ENCODE peak calls at places on chromosomes 2 and 18, in four cellular contexts. F is GM12878, H is HCT116, L is HepG2. R is an unnamed sample.
A peak's percentile ranks its signal among the peaks of the same experiment; 100 is the strongest.

GRCh38 chr2:191677091-191677645 is 768 bp upstream of the NABP1 start:
- DNase-seq in L (peak; percentile 59), F (no peak), H (no peak), R (peak; percentile 31)

GRCh38 chr18:73563345-73563744 is 584.3 kb downstream of the FBXO15 start:
- DNase-seq in H (no peak), F (no peak), L (no peak), R (no peak)

GRCh38 chr2:113075030-113075429 is 7.3 kb downstream of the IL1F10 start:
- DNase-seq in H (no peak), F (no peak), L (no peak), R (no peak)

GRCh38 chr2:25763575-25763974 is 90.2 kb upstream of the DTNB start:
- DNase-seq in L (no peak), F (no peak), H (no peak), R (no peak)

GRCh38 chr2:240857039-240858008 is 11.3 kb upstream of the AGXT start:
- DNase-seq in H (no peak), F (no peak), L (peak; percentile 94), R (no peak)

GRCh38 chr18:35756506-35757117 is 175.1 kb downstream of the GALNT1 start:
- DNase-seq in L (peak; percentile 45), H (peak; percentile 40), F (no peak), R (peak; percentile 67)

GRCh38 chr2:98160574-98160973 is 73.6 kb downstream of the VWA3B start:
- DNase-seq in H (no peak), L (no peak), F (no peak), R (no peak)

GRCh38 chr18:21449367-21450250 is 150.9 kb downstream of the ESCO1 start:
- DNase-seq in L (no peak), F (no peak), H (no peak), R (no peak)

GRCh38 chr18:7902399-7902839 is 335.3 kb downstream of the PTPRM start:
- DNase-seq in F (no peak), H (no peak), L (no peak), R (no peak)

GRCh38 chr2:74532222-74532621 is 2.5 kb downstream of the HTRA2 start:
- DNase-seq in F (no peak), H (no peak), L (peak; percentile 68), R (no peak)

GRCh38 chr2:69309336-69310048 is 77.5 kb downstream of the GFPT1 start:
- DNase-seq in H (no peak), L (no peak), F (no peak), R (peak; percentile 37)

GRCh38 chr2:16487686-16488085 is 177.9 kb downstream of the CYRIA start:
- DNase-seq in H (no peak), L (peak; percentile 34), F (no peak), R (peak; percentile 73)

GRCh38 chr2:180564051-180564450 is 416.4 kb upstream of the UBE2E3 start:
- DNase-seq in L (no peak), F (no peak), H (no peak), R (no peak)

GRCh38 chr2:206642075-206643025 is at the start of gene FAM237A:
- DNase-seq in F (no peak), L (peak; percentile 21), H (peak; percentile 4), R (peak; percentile 68)

GRCh38 chr2:120052597-120052996 is 39.7 kb downstream of the EPB41L5 start:
- DNase-seq in F (no peak), H (no peak), L (no peak), R (no peak)

GRCh38 chr2:189411860-189412259 is 29.4 kb upstream of the WDR75 start:
- DNase-seq in H (no peak), F (no peak), L (no peak), R (no peak)

GRCh38 chr2:152632736-152633135 is 84.5 kb downstream of the PRPF40A start:
- DNase-seq in F (no peak), L (no peak), H (no peak), R (no peak)

DNA sequence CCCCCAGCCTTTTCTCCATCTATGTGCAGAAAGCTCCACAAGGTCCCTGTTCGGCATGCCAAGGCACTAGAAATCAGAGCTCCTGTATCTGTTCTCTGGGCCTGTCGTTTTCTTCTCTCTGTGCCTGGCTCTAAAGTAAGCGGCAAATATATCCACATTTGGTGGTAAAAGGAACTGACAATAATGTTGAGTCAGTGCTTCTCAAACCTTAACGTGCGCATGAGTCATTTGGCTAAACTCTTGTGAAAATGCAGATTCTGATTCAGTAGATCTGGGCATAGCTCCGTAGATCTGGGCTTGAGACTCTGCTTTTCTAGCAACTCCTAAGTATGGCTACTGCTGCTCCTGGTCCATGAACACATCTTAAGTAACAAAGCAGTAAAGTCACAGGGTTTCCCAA is 16.5 kb upstream of the ACSL3 start:
- DNase-seq in H (peak; percentile 32), F (no peak), L (no peak), R (no peak)
- TF ChIP-seq ZBTB33 in H (no peak), F (no peak), L (no peak), R (no peak)

DNA sequence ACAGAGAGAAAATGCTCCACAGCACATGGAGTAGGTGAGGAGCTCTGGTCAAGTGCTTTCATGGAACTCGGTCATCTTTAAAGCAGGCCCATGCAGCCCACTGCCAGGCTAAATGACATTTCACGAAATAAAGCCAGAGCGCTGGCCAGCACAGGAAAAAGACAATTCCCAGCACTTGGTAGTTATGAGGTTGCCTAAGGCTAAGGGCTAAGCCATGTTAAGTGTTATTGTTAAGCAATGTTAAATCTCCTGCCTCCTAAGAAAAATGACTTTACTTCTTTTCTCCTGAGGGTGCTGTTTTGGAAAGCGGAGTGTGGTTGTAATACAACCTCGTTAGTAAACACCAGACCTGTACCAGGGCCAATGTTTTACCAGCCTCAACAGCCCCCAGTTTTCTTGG is 125.9 kb upstream of the NRP2 start:
- DNase-seq in F (no peak), H (no peak), L (no peak), R (no peak)
- TF ChIP-seq ZBTB33 in F (no peak), H (no peak), L (no peak), R (no peak)

GRCh38 chr2:205546417-205546816 is 135.9 kb upstream of the NRP2 start:
- DNase-seq in H (no peak), F (no peak), L (no peak), R (no peak)
- TF ChIP-seq ZBTB33 in H (no peak), F (no peak), L (no peak), R (no peak)

DNA sequence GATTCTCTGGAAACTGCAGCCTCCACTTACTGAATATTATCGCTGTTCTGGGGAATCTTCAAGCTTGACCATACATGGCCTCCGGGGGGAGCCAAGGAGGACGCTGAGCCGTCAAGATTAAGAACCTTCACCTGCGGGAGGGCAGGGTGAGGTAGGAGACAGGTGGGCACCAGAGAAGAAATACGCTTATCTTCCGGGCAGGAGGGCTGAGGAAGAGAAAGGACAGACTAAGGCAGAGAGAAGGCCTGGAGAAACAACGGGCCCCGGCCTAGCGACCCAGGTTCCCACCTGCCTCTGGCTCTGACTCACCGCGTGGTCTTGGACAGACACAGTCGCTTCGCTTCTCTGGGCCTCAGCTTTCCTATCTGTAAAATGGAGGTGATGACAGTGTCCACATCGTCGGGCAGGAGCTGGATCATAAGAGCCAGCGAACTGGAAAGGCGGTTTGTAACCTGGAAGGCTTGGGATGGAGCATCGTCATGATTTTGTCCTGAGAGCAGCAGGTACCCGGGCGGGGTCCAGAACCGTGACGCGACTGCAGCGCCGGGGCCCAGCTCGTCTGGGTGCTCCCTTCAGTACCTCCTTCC is 659 bp downstream of the ZNF142 start:
- DNase-seq in H (peak; percentile 66), L (peak; percentile 57), F (no peak), R (peak; percentile 63)
- TF ChIP-seq ZBTB33 in H (no peak), L (no peak), F (no peak), R (no peak)

DNA sequence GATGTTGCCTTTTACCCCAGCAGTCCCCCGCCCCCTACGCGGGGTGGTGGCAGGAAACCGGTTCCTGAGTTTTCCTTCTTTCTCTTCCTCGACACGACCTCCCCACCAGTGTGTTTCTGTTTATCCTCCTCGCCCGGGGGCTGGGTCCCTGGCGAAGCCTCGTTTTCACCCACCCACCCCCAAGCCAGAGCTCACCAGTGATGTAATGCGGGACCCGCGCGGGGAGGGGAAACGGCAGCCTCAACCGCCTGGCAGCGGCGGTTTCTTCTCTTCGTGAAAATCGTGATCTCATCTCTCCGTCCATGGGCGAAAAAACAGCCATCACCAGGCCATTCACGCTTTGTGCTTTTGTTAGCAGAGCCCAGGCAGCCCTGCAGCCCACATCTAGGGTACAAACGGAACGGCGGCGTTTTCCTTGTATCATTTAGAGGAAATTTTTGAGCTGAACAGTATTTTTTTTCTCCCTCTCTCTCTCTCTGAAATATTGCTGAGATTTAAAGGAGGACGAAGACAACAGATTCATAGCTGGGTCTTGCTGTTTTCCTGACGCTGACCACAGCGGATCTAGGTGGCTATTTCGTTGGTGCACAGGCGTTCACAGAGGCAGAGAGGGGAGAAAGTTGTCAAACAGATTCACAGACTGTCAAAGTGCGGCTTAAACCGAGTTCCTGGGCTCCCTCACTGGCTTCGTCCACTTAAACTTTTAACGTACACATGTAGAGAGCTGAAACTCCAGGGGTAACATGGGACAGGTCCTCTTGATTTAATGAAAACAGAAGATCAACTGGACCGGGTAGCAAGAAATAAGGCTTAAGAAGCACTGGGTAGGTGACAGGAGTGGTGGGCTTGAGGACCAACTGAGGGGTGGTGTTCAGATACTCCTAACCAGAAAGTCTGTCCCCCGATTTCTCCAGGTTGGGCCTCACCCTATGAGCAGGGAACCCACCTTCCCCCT is 21.9 kb upstream of the PAX3 start:
- DNase-seq in L (no peak), H (no peak), F (no peak), R (peak; percentile 58)
- TF ChIP-seq ZBTB33 in L (no peak), H (no peak), F (no peak), R (no peak)

DNA sequence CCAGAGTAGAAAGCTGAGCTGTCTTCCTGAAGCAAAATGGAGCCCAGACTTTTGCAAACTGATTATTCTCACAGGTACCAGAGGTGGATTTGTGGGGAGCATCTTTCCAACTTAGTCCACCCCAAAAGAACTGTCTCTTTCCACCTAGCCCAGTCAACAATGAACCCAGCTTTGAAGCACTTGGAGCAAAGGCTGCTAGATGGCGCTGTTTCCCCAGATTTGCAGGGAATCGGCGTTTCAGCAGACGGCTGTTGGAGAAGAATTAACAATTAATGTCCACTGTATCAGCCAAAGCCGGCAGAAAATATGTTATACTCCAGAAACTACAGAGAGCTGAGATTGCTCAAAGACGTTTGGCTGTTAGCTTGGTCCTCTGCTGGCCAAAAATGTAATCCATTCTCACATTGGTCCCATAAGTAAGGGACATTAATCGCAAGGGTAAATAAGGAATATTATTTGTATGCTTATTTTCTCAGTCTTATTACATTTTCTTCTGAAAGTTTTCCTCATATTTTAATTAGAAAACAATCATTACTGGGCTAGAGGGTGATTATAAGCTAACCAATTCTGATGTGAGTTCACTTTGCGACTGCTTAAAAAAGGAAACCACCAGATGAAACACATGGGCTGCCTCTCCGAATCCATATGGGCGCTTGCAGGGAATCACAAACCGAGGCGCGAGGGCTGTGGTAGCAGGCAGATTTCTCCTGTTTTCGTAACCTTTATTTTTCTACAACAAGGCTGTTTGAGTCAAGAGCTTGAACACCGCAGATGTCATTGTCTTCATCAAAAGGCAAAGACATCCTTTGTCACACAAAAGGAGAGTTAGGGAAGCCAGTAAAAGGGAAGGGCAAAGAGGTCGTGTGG is 423.9 kb upstream of the MEX3C start:
- DNase-seq in L (peak; percentile 21), F (peak; percentile 12), H (peak; percentile 1), R (peak; percentile 53)
- TF ChIP-seq ZBTB33 in L (no peak), F (no peak), H (no peak), R (no peak)

GRCh38 chr18:76697441-76697901 is 124.9 kb upstream of the ZNF236 start:
- DNase-seq in L (no peak), F (no peak), H (no peak), R (no peak)
- TF ChIP-seq ZBTB33 in L (no peak), F (no peak), H (no peak), R (no peak)